ENCODE peak calls at places on chromosomes 6 and 20, in five cellular contexts. One of them, this sample, is unnamed.

GRCh38 chr6:75285156-75285639 is 606 bp upstream of the TMEM30A start:
- DNase-seq in HEK293T: no peak
- DNase-seq in GM12878: no peak
- DNase-seq in HepG2: no peak
- DNase-seq in H1: no peak
- DNase-seq in this sample: no peak

GRCh38 chr6:122530440-122531046 is 58.9 kb upstream of the SERINC1 start:
- DNase-seq in HEK293T: peak; percentile 74
- DNase-seq in GM12878: peak; percentile 27
- DNase-seq in HepG2: peak; percentile 69
- DNase-seq in H1: peak; percentile 59
- DNase-seq in this sample: peak; percentile 44

GRCh38 chr20:43868091-43868490 is 46.6 kb upstream of the TOX2 start:
- DNase-seq in HEK293T: no peak
- DNase-seq in GM12878: no peak
- DNase-seq in HepG2: no peak
- DNase-seq in H1: no peak
- DNase-seq in this sample: no peak

GRCh38 chr6:116444991-116445566 is 16.1 kb upstream of the CALHM6 start:
- DNase-seq in HEK293T: no peak
- DNase-seq in GM12878: no peak
- DNase-seq in HepG2: no peak
- DNase-seq in H1: no peak
- DNase-seq in this sample: no peak

GRCh38 chr6:12280901-12281300 is 9.3 kb upstream of the EDN1 start:
- DNase-seq in HEK293T: no peak
- DNase-seq in GM12878: no peak
- DNase-seq in HepG2: no peak
- DNase-seq in H1: no peak
- DNase-seq in this sample: no peak

GRCh38 chr6:44676246-44676790 is 288.8 kb downstream of the CDC5L start:
- DNase-seq in HEK293T: no peak
- DNase-seq in GM12878: no peak
- DNase-seq in HepG2: no peak
- DNase-seq in H1: no peak
- DNase-seq in this sample: no peak

GRCh38 chr20:35866446-35867202 is 87.7 kb downstream of the SCAND1 start:
- DNase-seq in HEK293T: no peak
- DNase-seq in GM12878: no peak
- DNase-seq in HepG2: no peak
- DNase-seq in H1: no peak
- DNase-seq in this sample: no peak

GRCh38 chr20:3788685-3789155 is 2.2 kb upstream of the CENPB start:
- DNase-seq in HEK293T: no peak
- DNase-seq in GM12878: no peak
- DNase-seq in HepG2: no peak
- DNase-seq in H1: no peak
- DNase-seq in this sample: no peak

GRCh38 chr6:81996414-81996813 is 243.9 kb upstream of the TENT5A start:
- DNase-seq in HEK293T: no peak
- DNase-seq in GM12878: no peak
- DNase-seq in HepG2: no peak
- DNase-seq in H1: no peak
- DNase-seq in this sample: no peak

GRCh38 chr6:139153876-139154275 is 19.0 kb downstream of the HECA start:
- DNase-seq in HEK293T: no peak
- DNase-seq in GM12878: no peak
- DNase-seq in HepG2: no peak
- DNase-seq in H1: no peak
- DNase-seq in this sample: no peak

GRCh38 chr6:139156102-139156501 is 21.2 kb downstream of the HECA start:
- DNase-seq in HEK293T: no peak
- DNase-seq in GM12878: no peak
- DNase-seq in HepG2: no peak
- DNase-seq in H1: no peak
- DNase-seq in this sample: no peak

GRCh38 chr6:139159016-139159415 is 24.1 kb downstream of the HECA start:
- DNase-seq in HEK293T: no peak
- DNase-seq in GM12878: no peak
- DNase-seq in HepG2: no peak
- DNase-seq in H1: no peak
- DNase-seq in this sample: no peak

GRCh38 chr6:139154885-139155547 is 20.1 kb downstream of the HECA start:
- DNase-seq in HEK293T: no peak
- DNase-seq in GM12878: no peak
- DNase-seq in HepG2: no peak
- DNase-seq in H1: no peak
- DNase-seq in this sample: no peak

DNA sequence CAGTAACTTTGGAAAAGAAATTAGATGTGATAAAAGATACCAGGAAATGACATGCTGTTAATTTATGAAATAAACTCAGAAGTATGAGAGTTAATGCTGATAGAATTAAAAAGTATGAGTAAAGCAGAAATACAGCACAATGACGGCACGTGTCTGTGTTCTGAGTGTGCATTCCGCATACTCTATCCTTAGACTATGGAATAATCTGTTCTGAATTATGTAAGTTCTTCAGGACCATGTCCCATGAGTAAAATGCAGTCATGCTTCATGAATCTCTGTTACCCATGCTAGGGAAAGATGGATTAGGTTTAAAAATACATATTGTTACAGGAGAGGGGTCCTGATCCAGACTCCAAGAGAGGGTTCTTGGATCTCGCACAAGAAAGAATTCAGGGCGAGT is 21.7 kb downstream of the HECA start:
- DNase-seq in HEK293T: no peak
- DNase-seq in GM12878: no peak
- DNase-seq in HepG2: no peak
- DNase-seq in H1: no peak
- DNase-seq in this sample: no peak
- TF ChIP-seq SUZ12 in HEK293T: no peak
- TF ChIP-seq SUZ12 in GM12878: no peak
- TF ChIP-seq SUZ12 in HepG2: no peak
- TF ChIP-seq SUZ12 in H1: no peak
- TF ChIP-seq SUZ12 in this sample: no peak

DNA sequence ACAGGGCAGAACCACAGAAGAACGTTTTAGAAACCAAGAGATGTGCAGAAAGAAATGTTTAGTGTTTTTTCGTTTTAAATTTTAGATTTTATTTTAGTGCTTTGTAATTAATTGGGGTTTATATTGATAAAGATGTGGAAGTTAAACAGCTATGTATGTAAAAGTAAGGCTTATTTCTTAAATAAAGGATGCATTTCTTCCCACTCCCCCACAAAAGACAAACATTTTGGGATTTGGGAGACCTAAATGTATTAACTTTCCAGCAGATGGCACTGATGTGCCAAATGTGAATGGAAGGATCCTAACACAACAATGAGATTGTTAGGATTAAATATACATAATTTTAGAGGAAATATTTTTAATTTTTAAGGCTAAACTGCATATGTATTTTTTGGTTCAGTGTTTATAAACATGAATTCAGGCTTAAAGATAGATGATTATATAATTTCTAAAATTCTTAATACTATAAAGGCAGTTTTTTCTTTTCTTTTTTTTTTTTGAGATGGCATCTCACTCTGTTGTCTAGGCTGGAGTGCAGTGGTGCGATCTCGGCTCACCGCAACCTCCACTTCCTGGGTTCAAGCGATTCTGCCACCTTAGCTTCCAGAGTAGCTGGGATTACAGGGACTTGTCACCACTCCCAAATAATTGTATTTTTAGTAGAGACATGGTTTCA is 12.0 kb downstream of the PFDN4 start:
- DNase-seq in HEK293T: peak; percentile 28
- DNase-seq in GM12878: no peak
- DNase-seq in HepG2: peak; percentile 61
- DNase-seq in H1: no peak
- DNase-seq in this sample: peak; percentile 35
- TF ChIP-seq SUZ12 in HEK293T: no peak
- TF ChIP-seq SUZ12 in GM12878: no peak
- TF ChIP-seq SUZ12 in HepG2: no peak
- TF ChIP-seq SUZ12 in H1: no peak
- TF ChIP-seq SUZ12 in this sample: no peak

GRCh38 chr6:145475794-145476396 is 259.4 kb downstream of the EPM2A start:
- DNase-seq in HEK293T: no peak
- DNase-seq in GM12878: no peak
- DNase-seq in HepG2: no peak
- DNase-seq in H1: no peak
- DNase-seq in this sample: no peak
- TF ChIP-seq SUZ12 in HEK293T: no peak
- TF ChIP-seq SUZ12 in GM12878: no peak
- TF ChIP-seq SUZ12 in HepG2: no peak
- TF ChIP-seq SUZ12 in H1: no peak
- TF ChIP-seq SUZ12 in this sample: no peak

GRCh38 chr6:3542032-3542640 is 85.3 kb upstream of the SLC22A23 start:
- DNase-seq in HEK293T: no peak
- DNase-seq in GM12878: no peak
- DNase-seq in HepG2: no peak
- DNase-seq in H1: peak; percentile 32
- DNase-seq in this sample: no peak
- TF ChIP-seq SUZ12 in HEK293T: no peak
- TF ChIP-seq SUZ12 in GM12878: no peak
- TF ChIP-seq SUZ12 in HepG2: no peak
- TF ChIP-seq SUZ12 in H1: no peak
- TF ChIP-seq SUZ12 in this sample: no peak

GRCh38 chr6:20205722-20206154 is 6.5 kb downstream of the MBOAT1 start:
- DNase-seq in HEK293T: no peak
- DNase-seq in GM12878: no peak
- DNase-seq in HepG2: no peak
- DNase-seq in H1: no peak
- DNase-seq in this sample: no peak

GRCh38 chr6:20210158-20210557 is 2.1 kb downstream of the MBOAT1 start:
- DNase-seq in HEK293T: no peak
- DNase-seq in GM12878: no peak
- DNase-seq in HepG2: no peak
- DNase-seq in H1: no peak
- DNase-seq in this sample: no peak

GRCh38 chr6:20203561-20204528 is 8.4 kb downstream of the MBOAT1 start:
- DNase-seq in HEK293T: no peak
- DNase-seq in GM12878: no peak
- DNase-seq in HepG2: no peak
- DNase-seq in H1: peak; percentile 39
- DNase-seq in this sample: no peak

GRCh38 chr6:20208687-20209378 is 3.4 kb downstream of the MBOAT1 start:
- DNase-seq in HEK293T: no peak
- DNase-seq in GM12878: no peak
- DNase-seq in HepG2: no peak
- DNase-seq in H1: no peak
- DNase-seq in this sample: no peak

GRCh38 chr6:20207096-20207454 is 5.2 kb downstream of the MBOAT1 start:
- DNase-seq in HEK293T: no peak
- DNase-seq in GM12878: no peak
- DNase-seq in HepG2: no peak
- DNase-seq in H1: no peak
- DNase-seq in this sample: no peak
- TF ChIP-seq SUZ12 in HEK293T: no peak
- TF ChIP-seq SUZ12 in GM12878: no peak
- TF ChIP-seq SUZ12 in HepG2: no peak
- TF ChIP-seq SUZ12 in H1: no peak
- TF ChIP-seq SUZ12 in this sample: no peak

GRCh38 chr6:7390218-7390878 is 740 bp downstream of the RIOK1 start:
- DNase-seq in HEK293T: no peak
- DNase-seq in GM12878: no peak
- DNase-seq in HepG2: no peak
- DNase-seq in H1: no peak
- DNase-seq in this sample: peak; percentile 3

GRCh38 chr6:7389451-7390217 is at the start of the genes CAGE1 and RIOK1:
- DNase-seq in HEK293T: peak; percentile 95
- DNase-seq in GM12878: peak; percentile 74
- DNase-seq in HepG2: peak; percentile 96
- DNase-seq in H1: peak; percentile 93
- DNase-seq in this sample: peak; percentile 92

GRCh38 chr6:7389162-7389450 is 436 bp downstream of the CAGE1 start:
- DNase-seq in HEK293T: peak; percentile 56
- DNase-seq in GM12878: no peak
- DNase-seq in HepG2: no peak
- DNase-seq in H1: no peak
- DNase-seq in this sample: no peak

GRCh38 chr6:7391244-7391643 is 1.6 kb downstream of the RIOK1 start:
- DNase-seq in HEK293T: no peak
- DNase-seq in GM12878: no peak
- DNase-seq in HepG2: no peak
- DNase-seq in H1: no peak
- DNase-seq in this sample: no peak

DNA sequence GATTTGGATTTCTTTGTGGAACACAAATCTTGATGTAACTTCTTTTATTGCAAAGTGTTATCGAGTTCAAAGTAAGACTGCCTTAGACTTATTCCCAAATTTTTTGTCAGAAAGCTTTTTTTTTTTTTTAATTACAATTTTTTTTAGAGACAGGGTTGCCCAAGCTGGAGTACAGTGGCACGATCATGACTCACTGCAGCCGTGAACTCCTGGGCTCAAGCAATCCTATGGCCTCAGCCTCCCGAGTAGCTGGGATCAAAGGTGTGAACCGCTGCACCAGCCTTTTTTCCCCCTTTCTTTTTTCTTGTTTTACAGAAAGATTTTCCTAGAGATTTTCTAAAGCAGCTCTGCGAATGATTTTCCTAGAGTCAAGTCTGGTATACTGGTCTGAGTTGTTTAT is 2.8 kb downstream of the RIOK1 start:
- DNase-seq in HEK293T: no peak
- DNase-seq in GM12878: no peak
- DNase-seq in HepG2: no peak
- DNase-seq in H1: no peak
- DNase-seq in this sample: no peak
- TF ChIP-seq SUZ12 in HEK293T: no peak
- TF ChIP-seq SUZ12 in GM12878: no peak
- TF ChIP-seq SUZ12 in HepG2: no peak
- TF ChIP-seq SUZ12 in H1: no peak
- TF ChIP-seq SUZ12 in this sample: no peak

GRCh38 chr6:25136879-25137278 is 142.3 kb upstream of the CARMIL1 start:
- DNase-seq in HEK293T: no peak
- DNase-seq in GM12878: no peak
- DNase-seq in HepG2: no peak
- DNase-seq in H1: no peak
- DNase-seq in this sample: no peak

GRCh38 chr6:25137497-25137896 is 141.7 kb upstream of the CARMIL1 start:
- DNase-seq in HEK293T: no peak
- DNase-seq in GM12878: no peak
- DNase-seq in HepG2: no peak
- DNase-seq in H1: no peak
- DNase-seq in this sample: no peak

GRCh38 chr6:25142506-25142905 is 136.7 kb upstream of the CARMIL1 start:
- DNase-seq in HEK293T: no peak
- DNase-seq in GM12878: no peak
- DNase-seq in HepG2: no peak
- DNase-seq in H1: no peak
- DNase-seq in this sample: no peak

GRCh38 chr6:25138024-25138696 is 141.0 kb upstream of the CARMIL1 start:
- DNase-seq in HEK293T: no peak
- DNase-seq in GM12878: peak; percentile 81
- DNase-seq in HepG2: no peak
- DNase-seq in H1: no peak
- DNase-seq in this sample: no peak

DNA sequence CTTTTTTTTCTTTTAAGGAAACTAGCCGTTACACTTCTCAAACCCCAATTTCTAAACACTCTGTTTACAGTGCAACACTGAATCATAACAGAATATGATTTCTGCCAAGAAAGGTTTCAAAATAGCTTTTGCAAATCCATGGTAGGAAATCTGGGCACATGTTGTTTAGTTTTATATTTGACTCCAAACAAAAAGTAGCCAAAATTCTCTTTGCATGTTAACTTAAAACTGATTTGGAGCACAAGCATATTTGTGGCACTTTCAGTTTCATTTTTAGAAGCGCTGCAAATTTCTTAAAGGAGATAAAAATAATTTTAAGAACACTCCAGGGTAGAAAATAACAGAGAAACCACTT is 140.5 kb upstream of the CARMIL1 start:
- DNase-seq in HEK293T: no peak
- DNase-seq in GM12878: no peak
- DNase-seq in HepG2: no peak
- DNase-seq in H1: no peak
- DNase-seq in this sample: no peak
- TF ChIP-seq SUZ12 in HEK293T: no peak
- TF ChIP-seq SUZ12 in GM12878: no peak
- TF ChIP-seq SUZ12 in HepG2: no peak
- TF ChIP-seq SUZ12 in H1: no peak
- TF ChIP-seq SUZ12 in this sample: no peak

This sample was measured in NT2/D1.